ENCODE peak calls at places on chromosomes 3 and 15, in nine cellular contexts. E is left lung, A is endothelial cell, R is lower lobe of right lung, Y is cardiac fibroblast, L is activated B cell treated with CpG ODN at 0.5 μM for 24 hours, K is GM06990, N is WTC11, O is choroid plexus epithelial cell. H is an unnamed sample.

GRCh38 chr3:85939026-85939616 is 980.3 kb downstream of the CADM2 start:
- DNase-seq in L (no peak), A (no peak), N (no peak), E (no peak), R (no peak), O (peak), Y (no peak), K (no peak), H (no peak)

GRCh38 chr3:42749025-42749752 is 23.9 kb downstream of the CCDC13 start:
- DNase-seq in O (no peak), A (no peak), L (no peak), E (no peak), K (no peak), Y (no peak), R (no peak), N (no peak), H (no peak)

GRCh38 chr3:151787626-151788025 is 26.3 kb upstream of the AADAC start:
- DNase-seq in A (no peak), E (no peak), R (no peak), L (no peak), K (no peak), O (peak), N (no peak), Y (no peak), H (no peak)

GRCh38 chr3:141261472-141262171 is 30.0 kb downstream of the PXYLP1 start:
- DNase-seq in R (no peak), L (no peak), A (no peak), E (no peak), K (no peak), Y (no peak), O (no peak), N (no peak), H (no peak)

GRCh38 chr15:38130739-38131498 is 121.7 kb upstream of the SPRED1 start:
- DNase-seq in E (peak), A (no peak), O (peak), K (peak), L (no peak), Y (peak), N (no peak), R (peak), H (no peak)

GRCh38 chr15:51856714-51857380 is 27.4 kb downstream of the TMOD3 start:
- DNase-seq in A (no peak), N (no peak), E (no peak), O (no peak), L (no peak), Y (no peak), R (no peak), K (no peak), H (no peak)

GRCh38 chr3:70308760-70309159 is 3.7 kb downstream of the MDFIC2 start:
- DNase-seq in L (no peak), E (no peak), R (no peak), Y (peak), O (peak), A (peak), N (peak), K (no peak), H (no peak)

GRCh38 chr15:61195116-61196002 is 33.7 kb downstream of the RORA start:
- DNase-seq in E (no peak), R (no peak), O (peak), L (no peak), K (no peak), N (no peak), Y (peak), A (peak), H (no peak)

GRCh38 chr3:130543322-130543721 is 26.3 kb downstream of the COL6A6 start:
- DNase-seq in N (no peak), O (no peak), L (no peak), R (no peak), A (no peak), E (no peak), K (no peak), Y (no peak), H (no peak)

GRCh38 chr3:72250725-72251124 is 465.8 kb upstream of the PROK2 start:
- DNase-seq in Y (no peak), E (no peak), K (no peak), N (no peak), O (no peak), L (no peak), R (no peak), A (no peak), H (no peak)

GRCh38 chr15:36632196-36632595 is 52.8 kb downstream of the CDIN1 start:
- DNase-seq in K (no peak), O (peak), E (no peak), Y (peak), R (no peak), A (no peak), L (no peak), N (no peak), H (no peak)

GRCh38 chr3:146498002-146498736 is 28.8 kb upstream of the PLSCR2 start:
- DNase-seq in K (no peak), O (no peak), N (no peak), L (no peak), E (no peak), Y (no peak), A (no peak), R (no peak), H (no peak)

GRCh38 chr15:49265911-49266310 is 95.9 kb downstream of the GALK2 start:
- DNase-seq in Y (no peak), K (no peak), R (no peak), A (no peak), L (no peak), O (no peak), E (no peak), N (no peak), H (no peak)

GRCh38 chr3:197519801-197520211 is 36.0 kb downstream of the BDH1 start:
- DNase-seq in Y (no peak), L (no peak), A (no peak), O (no peak), K (no peak), R (peak), E (peak), N (peak), H (no peak)
- TF ChIP-seq CTCF in Y (no peak), L (no peak), A (no peak), O (no peak), K (no peak), R (no peak), E (no peak), N (no peak), H (no peak)

GRCh38 chr3:193207290-193207689 is 33.7 kb upstream of the PLAAT1 start:
- DNase-seq in L (no peak), A (no peak), R (no peak), E (no peak), K (no peak), Y (no peak), N (no peak), O (no peak), H (no peak)
- TF ChIP-seq CTCF in L (no peak), A (no peak), R (no peak), E (no peak), K (no peak), Y (no peak), N (no peak), O (no peak), H (no peak)

DNA sequence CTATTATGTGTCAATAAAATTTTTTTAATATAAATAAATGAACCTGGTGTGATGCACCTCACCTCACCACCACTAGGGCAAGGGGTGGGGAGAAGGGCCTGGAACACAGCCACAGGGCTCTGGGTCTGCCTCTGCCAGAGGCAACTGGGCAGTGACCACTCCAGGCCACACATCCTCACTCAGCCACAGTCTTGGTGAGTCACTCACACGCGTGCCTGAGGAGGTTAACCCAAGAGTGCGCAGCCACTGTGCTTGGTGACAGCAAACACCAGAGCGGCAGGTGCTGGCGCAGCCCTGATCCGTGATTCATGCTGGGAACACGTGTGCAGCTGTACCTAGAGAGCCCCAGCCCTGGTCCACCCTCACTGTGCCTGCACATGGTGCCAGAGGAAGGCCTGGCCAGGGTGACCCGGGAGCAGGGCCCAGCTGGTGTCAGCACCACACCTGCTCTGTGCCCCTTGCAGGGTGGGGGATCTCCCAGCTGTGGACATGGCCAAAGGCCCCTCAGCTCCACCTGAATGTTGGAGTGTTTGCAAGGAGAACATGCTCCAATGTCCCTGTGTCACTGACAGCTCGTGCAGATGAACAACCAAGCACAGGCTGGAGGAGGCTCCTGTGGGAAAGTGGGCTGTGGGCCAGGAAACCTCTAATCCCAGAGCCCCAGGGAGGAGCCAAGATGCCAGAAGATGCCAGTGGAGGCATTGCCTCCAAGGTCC is 2.1 kb downstream of the SLC41A3 start:
- DNase-seq in O (peak), R (no peak), N (peak), A (no peak), K (peak), L (no peak), Y (peak), E (no peak), H (no peak)
- TF ChIP-seq CTCF in O (peak), R (peak), N (no peak), A (peak), K (peak), L (no peak), Y (peak), E (peak), H (no peak)

GRCh38 chr3:117192888-117193287 is 483.3 kb downstream of the TUSC7 start:
- DNase-seq in A (no peak), K (no peak), N (no peak), R (no peak), E (no peak), O (no peak), L (no peak), Y (no peak), H (no peak)

GRCh38 chr3:117195034-117195433 is 485.5 kb downstream of the TUSC7 start:
- DNase-seq in Y (no peak), R (no peak), A (no peak), O (no peak), K (no peak), N (no peak), L (no peak), E (no peak), H (no peak)

GRCh38 chr3:117191245-117191644 is 481.7 kb downstream of the TUSC7 start:
- DNase-seq in K (no peak), R (no peak), L (no peak), O (no peak), N (no peak), A (no peak), E (no peak), Y (no peak), H (no peak)

GRCh38 chr3:117193390-117193789 is 483.8 kb downstream of the TUSC7 start:
- DNase-seq in O (peak), R (no peak), K (no peak), N (no peak), Y (no peak), E (no peak), L (no peak), A (no peak), H (no peak)
- TF ChIP-seq CTCF in O (peak), R (no peak), K (peak), N (no peak), Y (peak), E (no peak), L (no peak), A (peak), H (no peak)

GRCh38 chr3:52792413-52792812 is 2.2 kb upstream of the ITIH3 start:
- DNase-seq in N (peak), R (no peak), L (no peak), O (no peak), Y (no peak), A (peak), E (peak), K (no peak), H (no peak)
- TF ChIP-seq CTCF in N (peak), R (no peak), L (no peak), O (peak), Y (no peak), A (peak), E (no peak), K (peak), H (no peak)

GRCh38 chr15:70530503-70530902 is 232.9 kb downstream of the UACA start:
- DNase-seq in L (no peak), E (no peak), K (no peak), N (no peak), R (no peak), A (no peak), Y (no peak), O (no peak), H (no peak)

GRCh38 chr15:70528816-70529215 is 234.5 kb downstream of the UACA start:
- DNase-seq in A (no peak), R (no peak), L (no peak), K (no peak), N (no peak), E (no peak), O (no peak), Y (no peak), H (no peak)

GRCh38 chr15:70528270-70528706 is 235.1 kb downstream of the UACA start:
- DNase-seq in O (peak), L (peak), E (no peak), Y (peak), A (no peak), K (peak), R (no peak), N (no peak), H (peak)

GRCh38 chr15:70530906-70531305 is 232.5 kb downstream of the UACA start:
- DNase-seq in N (no peak), L (no peak), A (no peak), O (no peak), Y (no peak), K (no peak), R (no peak), E (no peak), H (no peak)

GRCh38 chr15:70530035-70530499 is 233.3 kb downstream of the UACA start:
- DNase-seq in Y (no peak), E (no peak), N (no peak), A (no peak), L (no peak), O (no peak), K (no peak), R (no peak), H (no peak)
- TF ChIP-seq CTCF in Y (no peak), E (no peak), N (no peak), A (no peak), L (no peak), O (no peak), K (no peak), R (no peak), H (no peak)

DNA sequence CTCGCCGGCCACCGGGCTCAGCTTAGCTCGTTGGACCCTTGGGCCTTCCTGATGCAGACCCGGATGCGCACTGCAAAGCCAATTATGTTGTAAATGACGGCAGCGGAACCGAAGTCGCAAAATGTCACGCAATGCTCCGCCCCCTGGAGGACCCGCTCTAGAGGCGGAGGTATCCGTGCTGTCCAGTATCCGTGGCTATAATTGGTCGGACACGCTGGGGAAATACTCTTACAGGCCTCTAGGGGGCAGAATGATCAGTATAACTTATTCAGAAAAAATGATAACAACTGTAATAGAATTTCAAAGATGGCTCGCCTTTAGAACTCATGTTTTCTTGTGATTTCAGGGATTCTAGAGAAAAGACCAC is at the start of gene PRR23B:
- DNase-seq in K (no peak), E (no peak), L (no peak), Y (no peak), A (no peak), R (no peak), O (no peak), N (peak), H (no peak)
- TF ChIP-seq CTCF in K (peak), E (no peak), L (no peak), Y (no peak), A (peak), R (peak), O (peak), N (peak), H (no peak)

DNA sequence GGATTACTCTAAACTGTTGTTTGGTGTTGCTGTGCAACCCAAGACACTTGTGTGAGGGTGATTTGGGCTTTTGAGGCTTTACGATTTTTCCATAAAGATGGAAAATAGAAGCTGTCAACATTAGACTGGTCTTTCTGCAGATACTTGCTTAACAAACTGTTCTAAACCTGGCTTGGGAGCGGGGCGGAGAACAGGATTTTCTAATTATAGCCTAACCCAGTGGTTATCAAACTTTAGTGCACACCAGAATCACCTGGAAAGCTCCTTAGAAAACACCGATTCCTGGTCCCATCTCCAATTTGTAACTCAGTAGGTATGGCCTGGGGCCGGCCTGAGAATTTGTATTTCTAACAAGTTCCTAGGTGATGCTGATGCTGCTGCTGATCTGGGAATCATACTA is 19.0 kb downstream of the GPR156 start:
- DNase-seq in R (no peak), O (no peak), E (no peak), A (no peak), K (no peak), N (no peak), L (no peak), Y (no peak), H (no peak)
- TF ChIP-seq CTCF in R (no peak), O (no peak), E (no peak), A (no peak), K (no peak), N (no peak), L (no peak), Y (no peak), H (no peak)

H was measured in natural killer cell.